ENCODE peak calls at places on chromosomes 7 and 10, in five cellular contexts. S, I, H, K and G are unnamed samples.

GRCh38 chr10:26557641-26558014 is 119.5 kb downstream of the APBB1IP start:
- DNase-seq in K (no peak), H (no peak), S (no peak), I (peak; percentile 2), G (no peak)

GRCh38 chr10:88136712-88137111 is 273.3 kb downstream of the PTEN start:
- DNase-seq in K (no peak), H (no peak), I (no peak), S (no peak), G (no peak)

GRCh38 chr7:159098795-159099194 is 45.9 kb downstream of the VIPR2 start:
- DNase-seq in K (peak; percentile 33), H (no peak), S (no peak), I (no peak), G (no peak)

GRCh38 chr10:57849726-57850357 is 417.9 kb downstream of the IPMK start:
- DNase-seq in S (no peak), I (peak; percentile 13), K (peak; percentile 15), H (peak; percentile 20), G (no peak)

GRCh38 chr10:102246261-102246660 is 929 bp downstream of the GBF1 start:
- DNase-seq in K (peak; percentile 48), H (no peak), I (peak; percentile 34), S (peak; percentile 16), G (peak; percentile 53)

GRCh38 chr10:79242620-79243152 is 104.6 kb upstream of the PPIF start:
- DNase-seq in H (peak; percentile 73), I (peak; percentile 70), S (peak; percentile 78), K (peak; percentile 85), G (peak; percentile 87)

GRCh38 chr7:137970263-137970975 is 31.5 kb downstream of the CREB3L2 start:
- DNase-seq in H (no peak), K (peak; percentile 58), I (peak; percentile 64), S (no peak), G (peak; percentile 96)

GRCh38 chr7:142407939-142408573 is 150.2 kb upstream of the PRSS58 start:
- DNase-seq in I (no peak), H (no peak), S (no peak), K (no peak), G (peak; percentile 40)

GRCh38 chr10:133139561-133140065 is 20.4 kb upstream of the KNDC1 start:
- DNase-seq in H (no peak), I (no peak), S (no peak), K (no peak), G (no peak)

GRCh38 chr10:71059059-71059818 is 153.1 kb upstream of the UNC5B start:
- DNase-seq in I (no peak), K (no peak), H (peak; percentile 28), S (no peak), G (no peak)

GRCh38 chr7:131745645-131746248 is 189.3 kb upstream of the PODXL start:
- DNase-seq in I (peak; percentile 39), H (peak; percentile 87), K (peak; percentile 77), S (no peak), G (peak; percentile 51)

GRCh38 chr10:26367771-26368170 is 70.4 kb upstream of the APBB1IP start:
- DNase-seq in S (peak; percentile 63), I (peak; percentile 3), K (peak; percentile 85), H (peak; percentile 90), G (peak; percentile 35)

GRCh38 chr10:101453318-101453717 is 99.4 kb downstream of the BTRC start:
- DNase-seq in K (no peak), H (no peak), S (no peak), I (no peak), G (no peak)

GRCh38 chr7:4549681-4550080 is 132.4 kb upstream of the FOXK1 start:
- DNase-seq in H (no peak), K (no peak), I (no peak), S (no peak), G (no peak)

GRCh38 chr10:5546891-5547683 is 22.3 kb downstream of the CALML3 start:
- DNase-seq in H (no peak), I (peak; percentile 96), K (peak; percentile 55), S (no peak), G (peak; percentile 68)

GRCh38 chr7:79182283-79182682 is 271.2 kb downstream of the MAGI2 start:
- DNase-seq in S (no peak), H (no peak), I (peak; percentile 85), K (no peak), G (peak; percentile 91)

GRCh38 chr10:29648114-29648982 is 13.6 kb upstream of the SVIL start:
- DNase-seq in H (no peak), S (no peak), I (no peak), K (no peak), G (peak; percentile 62)

GRCh38 chr7:2735744-2736143 is 47.7 kb downstream of the AMZ1 start:
- DNase-seq in H (no peak), S (no peak), K (no peak), I (no peak), G (no peak)

GRCh38 chr7:2172311-2173183 is 60.2 kb downstream of the MAD1L1 start:
- DNase-seq in S (no peak), H (no peak), K (peak; percentile 83), I (peak; percentile 44), G (peak; percentile 88)

GRCh38 chr7:86898171-86898570 is 161.3 kb downstream of the ELAPOR2 start:
- DNase-seq in H (no peak), I (no peak), S (no peak), K (no peak), G (no peak)

GRCh38 chr7:82230826-82231581 is 212.6 kb downstream of the CACNA2D1 start:
- DNase-seq in I (no peak), S (no peak), K (no peak), H (peak; percentile 33), G (no peak)

GRCh38 chr7:69654381-69654780 is 56.1 kb downstream of the AUTS2 start:
- DNase-seq in S (peak; percentile 63), I (no peak), H (no peak), K (no peak), G (peak; percentile 36)

GRCh38 chr7:39453743-39454355 is 112.4 kb upstream of the YAE1 start:
- DNase-seq in I (peak; percentile 56), S (peak; percentile 62), K (peak; percentile 61), H (peak; percentile 89), G (peak; percentile 63)

GRCh38 chr10:106440355-106440754 is 724.2 kb downstream of the SORCS1 start:
- DNase-seq in H (no peak), S (no peak), I (no peak), K (no peak), G (no peak)

GRCh38 chr7:138455609-138456008 is 4.5 kb upstream of the TRIM24 start:
- DNase-seq in I (no peak), K (no peak), H (no peak), S (no peak), G (no peak)

GRCh38 chr7:155647734-155648133 is 3.3 kb downstream of the RBM33 start:
- DNase-seq in H (no peak), K (no peak), I (no peak), S (no peak), G (no peak)
- H3K4me2 ChIP-seq in H (no peak overlapping the region), K (no peak overlapping the region), I (no peak overlapping the region), S (peak overlapping the region; percentile 96), G (no peak overlapping the region)

GRCh38 chr10:48648172-48648942 is 36.3 kb upstream of the WDFY4 start:
- DNase-seq in H (peak; percentile 3), K (no peak), I (no peak), S (no peak), G (no peak)

GRCh38 chr10:48651293-48651692 is 33.4 kb upstream of the WDFY4 start:
- DNase-seq in I (no peak), S (no peak), K (no peak), H (no peak), G (no peak)

GRCh38 chr10:48651839-48652238 is 32.8 kb upstream of the WDFY4 start:
- DNase-seq in I (no peak), H (no peak), K (no peak), S (no peak), G (no peak)

GRCh38 chr10:48652344-48652743 is 32.3 kb upstream of the WDFY4 start:
- DNase-seq in S (no peak), K (no peak), I (no peak), H (no peak), G (no peak)

DNA sequence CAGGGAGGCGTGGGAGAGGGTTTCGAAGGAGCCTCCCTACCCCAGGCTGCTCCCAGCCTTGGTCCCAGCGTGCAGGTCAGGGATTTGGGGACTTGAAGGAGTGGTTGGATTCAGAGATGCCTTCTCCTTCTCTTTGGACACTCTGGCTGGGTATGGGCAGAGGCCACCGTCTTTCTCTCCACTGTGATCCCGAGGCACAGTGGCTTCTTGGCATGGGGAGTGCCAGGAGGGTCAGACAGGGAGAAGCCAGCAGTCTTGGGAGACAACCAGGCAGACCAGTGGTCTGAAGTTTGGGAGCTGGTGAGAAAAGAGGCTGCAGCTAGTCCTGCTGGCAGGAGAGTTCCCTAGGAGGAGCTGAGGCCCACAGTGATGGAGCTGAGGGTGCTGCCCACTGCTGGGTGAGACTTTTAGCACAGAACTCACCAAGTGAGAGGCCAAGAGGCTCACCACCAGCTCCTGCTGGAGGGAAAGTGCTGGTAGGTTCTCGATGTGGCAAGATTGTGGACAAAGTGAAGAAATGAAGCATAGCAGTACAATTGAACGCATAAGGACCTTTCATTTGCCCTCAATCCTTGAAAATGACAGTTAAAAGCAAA is 35.2 kb upstream of the WDFY4 start:
- DNase-seq in K (no peak), S (no peak), I (no peak), H (no peak), G (no peak)
- TF ChIP-seq CTCF in K (peak; percentile 4), S (no peak), I (no peak), H (peak; percentile 11), G (peak; percentile 20)

DNA sequence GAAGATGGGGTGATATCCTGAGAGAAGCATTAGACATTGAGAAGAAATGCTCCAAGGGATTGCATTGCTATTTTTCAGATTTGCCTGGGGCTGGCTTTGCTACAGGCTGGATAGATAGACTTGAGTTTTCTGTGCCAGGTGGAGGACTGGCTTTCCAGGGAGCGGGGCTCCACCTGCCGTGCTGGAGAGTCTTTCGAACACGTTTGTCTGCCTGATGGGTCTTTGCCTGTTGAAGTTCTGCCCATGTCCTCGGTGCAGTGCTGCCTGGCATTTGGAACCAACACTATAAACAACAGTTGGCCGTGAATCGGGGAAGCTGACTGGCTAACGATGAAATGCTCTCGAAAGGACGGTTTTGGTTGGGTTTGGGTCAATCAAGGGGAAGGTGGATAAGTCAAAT is 598.8 kb downstream of the TYW1 start:
- DNase-seq in S (no peak), K (no peak), H (no peak), I (no peak), G (no peak)
- H3K4me2 ChIP-seq in S (no peak overlapping the region), K (no peak overlapping the region), H (no peak overlapping the region), I (no peak overlapping the region), G (no peak overlapping the region)

GRCh38 chr7:54476609-54477008 is 65.6 kb upstream of the VSTM2A start:
- DNase-seq in S (no peak), K (no peak), H (no peak), I (no peak), G (no peak)

GRCh38 chr7:54477083-54477482 is 65.1 kb upstream of the VSTM2A start:
- DNase-seq in H (peak; percentile 3), S (peak; percentile 1), I (no peak), K (no peak), G (no peak)
- TF ChIP-seq CTCF in H (no peak), S (peak; percentile 30), I (peak; percentile 8), K (no peak), G (no peak)